ENCODE peak calls at places on chromosomes 5 and 9, in seven cellular contexts. One of them, this sample, is unnamed.

GRCh38 chr5:112551437-112552018 is 132.5 kb upstream of the EPB41L4A start:
- DNase-seq in BE2C: peak; percentile 53
- DNase-seq in transverse colon: peak; percentile 15
- DNase-seq in heart left ventricle: no peak
- DNase-seq in DND-41: peak; percentile 49
- DNase-seq in mucosa of descending colon: peak; percentile 77
- DNase-seq in psoas muscle: no peak
- DNase-seq in this sample: no peak

GRCh38 chr9:63859475-63860215 is 1425.4 kb downstream of the FOXD4L5 start:
- DNase-seq in BE2C: no peak
- DNase-seq in transverse colon: no peak
- DNase-seq in heart left ventricle: peak; percentile 66
- DNase-seq in DND-41: no peak
- DNase-seq in mucosa of descending colon: peak; percentile 2
- DNase-seq in psoas muscle: peak; percentile 28
- DNase-seq in this sample: peak; percentile 61

GRCh38 chr5:53110156-53110555 is 599 bp upstream of the MOCS2 start:
- DNase-seq in BE2C: no peak
- DNase-seq in transverse colon: no peak
- DNase-seq in heart left ventricle: no peak
- DNase-seq in DND-41: no peak
- DNase-seq in mucosa of descending colon: peak; percentile 35
- DNase-seq in psoas muscle: no peak
- DNase-seq in this sample: no peak

GRCh38 chr5:82538339-82539034 is 260.3 kb upstream of the RPS23 start:
- DNase-seq in BE2C: peak; percentile 40
- DNase-seq in transverse colon: no peak
- DNase-seq in heart left ventricle: no peak
- DNase-seq in DND-41: no peak
- DNase-seq in mucosa of descending colon: no peak
- DNase-seq in psoas muscle: no peak
- DNase-seq in this sample: no peak

GRCh38 chr9:111630182-111631070 is 708 bp upstream of the DNAJC25 start:
- DNase-seq in BE2C: no peak
- DNase-seq in transverse colon: no peak
- DNase-seq in heart left ventricle: no peak
- DNase-seq in DND-41: no peak
- DNase-seq in mucosa of descending colon: no peak
- DNase-seq in psoas muscle: no peak
- DNase-seq in this sample: no peak

GRCh38 chr5:143569213-143569663 is 165.8 kb upstream of the NR3C1 start:
- DNase-seq in BE2C: no peak
- DNase-seq in transverse colon: no peak
- DNase-seq in heart left ventricle: no peak
- DNase-seq in DND-41: no peak
- DNase-seq in mucosa of descending colon: no peak
- DNase-seq in psoas muscle: no peak
- DNase-seq in this sample: no peak

GRCh38 chr9:127767909-127768331 is 10.5 kb downstream of the SH2D3C start:
- DNase-seq in BE2C: peak; percentile 51
- DNase-seq in transverse colon: no peak
- DNase-seq in heart left ventricle: peak; percentile 78
- DNase-seq in DND-41: no peak
- DNase-seq in mucosa of descending colon: no peak
- DNase-seq in psoas muscle: no peak
- DNase-seq in this sample: no peak

GRCh38 chr9:18610956-18611355 is 137.0 kb downstream of the ADAMTSL1 start:
- DNase-seq in BE2C: no peak
- DNase-seq in transverse colon: no peak
- DNase-seq in heart left ventricle: no peak
- DNase-seq in DND-41: no peak
- DNase-seq in mucosa of descending colon: no peak
- DNase-seq in psoas muscle: no peak
- DNase-seq in this sample: no peak

GRCh38 chr5:61719124-61719523 is 387.1 kb downstream of the ZSWIM6 start:
- DNase-seq in BE2C: no peak
- DNase-seq in transverse colon: no peak
- DNase-seq in heart left ventricle: no peak
- DNase-seq in DND-41: no peak
- DNase-seq in mucosa of descending colon: no peak
- DNase-seq in psoas muscle: no peak
- DNase-seq in this sample: no peak

GRCh38 chr5:1799110-1799601 is 481 bp downstream of the MRPL36 start:
- DNase-seq in BE2C: no peak
- DNase-seq in transverse colon: peak; percentile 15
- DNase-seq in heart left ventricle: no peak
- DNase-seq in DND-41: no peak
- DNase-seq in mucosa of descending colon: peak; percentile 22
- DNase-seq in psoas muscle: peak; percentile 30
- DNase-seq in this sample: no peak

GRCh38 chr5:115262066-115262404 is 642 bp downstream of the PGGT1B start:
- DNase-seq in BE2C: no peak
- DNase-seq in transverse colon: no peak
- DNase-seq in heart left ventricle: no peak
- DNase-seq in DND-41: peak; percentile 7
- DNase-seq in mucosa of descending colon: no peak
- DNase-seq in psoas muscle: no peak
- DNase-seq in this sample: no peak

GRCh38 chr9:108535526-108535925 is 320.3 kb downstream of the ACTL7B start:
- DNase-seq in BE2C: peak; percentile 45
- DNase-seq in transverse colon: peak; percentile 24
- DNase-seq in heart left ventricle: no peak
- DNase-seq in DND-41: peak; percentile 4
- DNase-seq in mucosa of descending colon: peak; percentile 49
- DNase-seq in psoas muscle: no peak
- DNase-seq in this sample: no peak

GRCh38 chr9:132505961-132506691 is 76.3 kb upstream of the BARHL1 start:
- DNase-seq in BE2C: peak; percentile 74
- DNase-seq in transverse colon: no peak
- DNase-seq in heart left ventricle: no peak
- DNase-seq in DND-41: no peak
- DNase-seq in mucosa of descending colon: no peak
- DNase-seq in psoas muscle: no peak
- DNase-seq in this sample: peak; percentile 39

GRCh38 chr9:37679649-37680402 is 29.1 kb downstream of the FRMPD1 start:
- DNase-seq in BE2C: no peak
- DNase-seq in transverse colon: no peak
- DNase-seq in heart left ventricle: no peak
- DNase-seq in DND-41: no peak
- DNase-seq in mucosa of descending colon: no peak
- DNase-seq in psoas muscle: no peak
- DNase-seq in this sample: no peak

GRCh38 chr5:122805481-122805880 is 30.6 kb downstream of the SNX2 start:
- DNase-seq in BE2C: no peak
- DNase-seq in transverse colon: no peak
- DNase-seq in heart left ventricle: no peak
- DNase-seq in DND-41: no peak
- DNase-seq in mucosa of descending colon: no peak
- DNase-seq in psoas muscle: no peak
- DNase-seq in this sample: no peak

GRCh38 chr9:14251146-14252071 is 62.5 kb downstream of the NFIB start:
- DNase-seq in BE2C: peak; percentile 37
- DNase-seq in transverse colon: peak; percentile 78
- DNase-seq in heart left ventricle: peak; percentile 88
- DNase-seq in DND-41: no peak
- DNase-seq in mucosa of descending colon: peak; percentile 84
- DNase-seq in psoas muscle: peak; percentile 79
- DNase-seq in this sample: peak; percentile 78

GRCh38 chr9:97766092-97766491 is 69.0 kb upstream of the XPA start:
- DNase-seq in BE2C: no peak
- DNase-seq in transverse colon: no peak
- DNase-seq in heart left ventricle: no peak
- DNase-seq in DND-41: no peak
- DNase-seq in mucosa of descending colon: no peak
- DNase-seq in psoas muscle: no peak
- DNase-seq in this sample: no peak

GRCh38 chr5:26492835-26493459 is 545.4 kb downstream of the CDH9 start:
- DNase-seq in BE2C: no peak
- DNase-seq in transverse colon: no peak
- DNase-seq in heart left ventricle: no peak
- DNase-seq in DND-41: no peak
- DNase-seq in mucosa of descending colon: no peak
- DNase-seq in psoas muscle: no peak
- DNase-seq in this sample: no peak

GRCh38 chr5:156677963-156678362 is 172.1 kb upstream of the PPP1R2B start:
- DNase-seq in BE2C: no peak
- DNase-seq in transverse colon: no peak
- DNase-seq in heart left ventricle: no peak
- DNase-seq in DND-41: no peak
- DNase-seq in mucosa of descending colon: no peak
- DNase-seq in psoas muscle: no peak
- DNase-seq in this sample: no peak

GRCh38 chr5:538801-539468 is 14.7 kb upstream of the SLC9A3 start:
- DNase-seq in BE2C: peak; percentile 7
- DNase-seq in transverse colon: no peak
- DNase-seq in heart left ventricle: peak; percentile 37
- DNase-seq in DND-41: no peak
- DNase-seq in mucosa of descending colon: no peak
- DNase-seq in psoas muscle: peak; percentile 8
- DNase-seq in this sample: peak; percentile 61

GRCh38 chr9:95313010-95313498 is 4.5 kb downstream of the FANCC start:
- DNase-seq in BE2C: peak; percentile 80
- DNase-seq in transverse colon: peak; percentile 83
- DNase-seq in heart left ventricle: peak; percentile 65
- DNase-seq in DND-41: no peak
- DNase-seq in mucosa of descending colon: peak; percentile 88
- DNase-seq in psoas muscle: peak; percentile 43
- DNase-seq in this sample: peak; percentile 87

DNA sequence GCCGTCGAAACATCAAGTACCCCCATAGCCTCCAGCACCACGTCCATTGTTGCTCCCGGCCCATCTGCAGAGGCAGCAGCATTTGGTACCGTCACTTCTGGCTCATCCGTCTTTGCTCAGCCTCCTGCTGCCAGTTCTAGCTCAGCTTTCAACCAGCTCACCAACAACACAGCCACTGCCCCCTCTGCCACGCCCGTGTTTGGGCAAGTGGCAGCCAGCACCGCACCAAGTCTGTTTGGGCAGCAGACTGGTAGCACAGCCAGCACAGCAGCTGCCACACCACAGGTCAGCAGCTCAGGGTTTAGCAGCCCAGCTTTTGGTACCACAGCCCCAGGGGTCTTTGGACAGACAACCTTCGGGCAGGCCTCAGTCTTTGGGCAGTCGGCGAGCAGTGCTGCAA is 72.9 kb downstream of the NUP214 start:
- DNase-seq in BE2C: no peak
- DNase-seq in transverse colon: no peak
- DNase-seq in heart left ventricle: no peak
- DNase-seq in DND-41: no peak
- DNase-seq in mucosa of descending colon: no peak
- DNase-seq in psoas muscle: no peak
- DNase-seq in this sample: peak; percentile 64
- H3K36me3 ChIP-seq in BE2C: peaks cover 55% of the 10 kb centered on the region
- H3K36me3 ChIP-seq in transverse colon: no peaks in the 10 kb centered on the region
- H3K36me3 ChIP-seq in heart left ventricle: peaks cover 20% of the 10 kb centered on the region
- H3K36me3 ChIP-seq in DND-41: peaks cover 75% of the 10 kb centered on the region
- H3K36me3 ChIP-seq in mucosa of descending colon: peaks cover 23% of the 10 kb centered on the region
- H3K36me3 ChIP-seq in psoas muscle: peaks cover 8% of the 10 kb centered on the region
- H3K36me3 ChIP-seq in this sample: peaks cover 38% of the 10 kb centered on the region

DNA sequence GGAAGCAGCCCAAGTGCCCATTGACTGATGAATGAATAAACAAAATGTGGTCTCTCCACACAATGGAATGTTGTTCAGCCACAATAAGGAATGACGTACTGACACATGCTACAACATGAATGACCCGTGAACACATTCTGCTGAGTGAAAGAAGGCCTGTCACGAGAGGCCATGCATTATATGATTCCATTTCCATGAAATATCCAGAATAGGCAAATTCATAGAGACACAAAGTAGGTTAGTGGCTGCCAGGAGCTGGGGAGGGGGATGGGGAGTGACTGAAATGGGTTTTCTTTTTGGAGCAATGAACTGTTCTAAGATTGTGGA is 41.4 kb downstream of the BICD2 start:
- DNase-seq in BE2C: no peak
- DNase-seq in transverse colon: no peak
- DNase-seq in heart left ventricle: no peak
- DNase-seq in DND-41: no peak
- DNase-seq in mucosa of descending colon: peak; percentile 0
- DNase-seq in psoas muscle: no peak
- DNase-seq in this sample: no peak
- H3K36me3 ChIP-seq in BE2C: peaks cover 76% of the 10 kb centered on the region
- H3K36me3 ChIP-seq in transverse colon: no peaks in the 10 kb centered on the region
- H3K36me3 ChIP-seq in heart left ventricle: peaks cover 27% of the 10 kb centered on the region
- H3K36me3 ChIP-seq in DND-41: peaks cover 89% of the 10 kb centered on the region
- H3K36me3 ChIP-seq in mucosa of descending colon: peaks cover 6% of the 10 kb centered on the region
- H3K36me3 ChIP-seq in psoas muscle: peaks cover 3% of the 10 kb centered on the region
- H3K36me3 ChIP-seq in this sample: peaks cover 34% of the 10 kb centered on the region

DNA sequence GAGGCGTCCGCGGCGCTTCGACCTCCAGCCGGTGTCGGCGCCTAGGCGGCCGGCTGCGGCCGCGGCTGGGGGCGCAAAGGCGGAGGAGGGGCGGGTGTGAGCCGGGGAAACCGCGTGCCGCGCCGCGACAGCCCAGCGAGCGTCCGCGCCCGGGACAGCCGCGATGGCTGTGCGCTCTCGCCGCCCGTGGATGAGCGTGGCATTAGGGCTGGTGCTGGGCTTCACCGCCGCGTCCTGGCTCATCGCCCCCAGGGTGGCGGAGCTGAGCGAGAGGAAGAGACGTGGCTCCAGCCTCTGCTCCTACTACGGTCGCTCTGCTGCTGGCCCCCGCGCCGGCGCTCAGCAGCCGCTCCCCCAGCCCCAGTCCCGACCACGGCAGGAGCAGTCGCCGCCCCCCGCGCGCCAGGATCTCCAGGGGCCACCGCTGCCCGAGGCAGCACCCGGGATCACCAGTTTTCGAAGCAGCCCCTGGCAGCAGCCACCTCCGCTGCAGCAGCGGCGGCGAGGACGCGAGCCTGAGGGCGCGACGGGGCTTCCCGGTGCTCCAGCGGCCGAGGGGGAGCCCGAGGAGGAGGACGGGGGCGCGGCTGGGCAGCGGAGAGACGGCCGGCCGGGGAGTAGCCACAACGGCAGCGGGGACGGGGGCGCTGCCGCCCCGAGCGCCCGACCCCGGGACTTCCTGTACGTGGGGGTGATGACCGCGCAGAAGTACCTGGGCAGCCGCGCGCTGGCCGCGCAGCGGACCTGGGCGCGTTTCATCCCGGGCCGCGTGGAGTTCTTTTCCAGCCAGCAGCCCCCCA is 602 bp downstream of the CHSY3 start:
- DNase-seq in BE2C: peak; percentile 19
- DNase-seq in transverse colon: peak; percentile 11
- DNase-seq in heart left ventricle: peak; percentile 69
- DNase-seq in DND-41: no peak
- DNase-seq in mucosa of descending colon: no peak
- DNase-seq in psoas muscle: peak; percentile 21
- DNase-seq in this sample: peak; percentile 80
- H3K36me3 ChIP-seq in BE2C: no peaks in the 10 kb centered on the region
- H3K36me3 ChIP-seq in transverse colon: no peaks in the 10 kb centered on the region
- H3K36me3 ChIP-seq in heart left ventricle: no peaks in the 10 kb centered on the region
- H3K36me3 ChIP-seq in DND-41: no peaks in the 10 kb centered on the region
- H3K36me3 ChIP-seq in mucosa of descending colon: no peaks in the 10 kb centered on the region
- H3K36me3 ChIP-seq in psoas muscle: no peaks in the 10 kb centered on the region
- H3K36me3 ChIP-seq in this sample: no peaks in the 10 kb centered on the region

DNA sequence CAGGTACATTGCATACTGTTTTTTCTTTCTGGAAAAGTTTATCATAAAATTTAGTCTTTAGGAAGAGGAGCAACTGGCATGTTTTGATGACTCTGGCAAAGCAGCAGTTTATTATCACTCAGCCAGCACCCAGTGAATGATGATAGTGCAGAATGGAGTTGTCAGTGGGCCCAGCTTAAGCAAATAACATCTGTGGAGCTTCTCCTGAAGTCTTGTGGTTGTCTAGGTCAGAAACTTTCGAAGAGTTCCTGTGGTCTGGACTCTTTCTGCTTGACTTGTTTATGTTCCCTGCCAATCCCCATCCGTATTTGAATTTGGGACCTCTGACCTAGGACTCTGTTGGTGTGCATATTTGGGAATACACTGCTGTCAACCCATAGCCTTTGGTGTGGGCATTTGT is 38.1 kb upstream of the C5orf47 start:
- DNase-seq in BE2C: no peak
- DNase-seq in transverse colon: no peak
- DNase-seq in heart left ventricle: no peak
- DNase-seq in DND-41: no peak
- DNase-seq in mucosa of descending colon: no peak
- DNase-seq in psoas muscle: no peak
- DNase-seq in this sample: no peak
- H3K36me3 ChIP-seq in BE2C: peaks cover 57% of the 10 kb centered on the region
- H3K36me3 ChIP-seq in transverse colon: no peaks in the 10 kb centered on the region
- H3K36me3 ChIP-seq in heart left ventricle: peaks cover 27% of the 10 kb centered on the region
- H3K36me3 ChIP-seq in DND-41: peaks cover 3% of the 10 kb centered on the region
- H3K36me3 ChIP-seq in mucosa of descending colon: no peaks in the 10 kb centered on the region
- H3K36me3 ChIP-seq in psoas muscle: peaks cover 7% of the 10 kb centered on the region
- H3K36me3 ChIP-seq in this sample: peaks cover 76% of the 10 kb centered on the region